ENCODE peak calls at places on chromosome 10, in ten cellular contexts. H, X, T, M, W, O, F, R, L and A are unnamed samples.

GRCh38 chr10:2968401-2968800 is 98.9 kb upstream of the PFKP start:
- DNase-seq in H (no peak), X (no peak), T (no peak), M (no peak), W (peak; percentile 28), O (no peak), F (no peak), R (no peak), L (no peak), A (no peak)

GRCh38 chr10:113856563-113856962 is 2.1 kb downstream of the NHLRC2 start:
- DNase-seq in H (no peak), X (no peak), T (no peak), M (no peak), W (no peak), O (no peak), F (no peak), R (no peak), L (no peak), A (no peak)

GRCh38 chr10:11286261-11286989 is 268.8 kb downstream of the CELF2 start:
- DNase-seq in H (no peak), X (peak; percentile 74), T (no peak), M (no peak), W (no peak), O (no peak), F (no peak), R (no peak), L (no peak), A (no peak)

GRCh38 chr10:77949167-77949566 is 22.6 kb upstream of the DLG5 start:
- DNase-seq in H (peak; percentile 62), X (no peak), T (peak; percentile 97), M (no peak), W (no peak), O (peak; percentile 67), F (peak; percentile 97), R (no peak), L (peak; percentile 47), A (peak; percentile 87)

GRCh38 chr10:70052462-70053211 is at the start of gene MACROH2A2:
- DNase-seq in H (peak; percentile 58), X (no peak), T (peak; percentile 72), M (peak; percentile 35), W (no peak), O (peak; percentile 89), F (peak; percentile 54), R (peak; percentile 58), L (peak; percentile 73), A (peak; percentile 73)

GRCh38 chr10:43208147-43209063 is 58.5 kb downstream of the RASGEF1A start:
- DNase-seq in H (peak; percentile 37), X (no peak), T (no peak), M (no peak), W (no peak), O (no peak), F (no peak), R (peak; percentile 9), L (no peak), A (no peak)

GRCh38 chr10:13930123-13930522 is 343.4 kb downstream of the PRPF18 start:
- DNase-seq in H (no peak), X (no peak), T (no peak), M (no peak), W (no peak), O (peak; percentile 6), F (no peak), R (no peak), L (no peak), A (no peak)

GRCh38 chr10:56881218-56881617 is 520.2 kb upstream of the ZWINT start:
- DNase-seq in H (no peak), X (no peak), T (no peak), M (no peak), W (no peak), O (no peak), F (no peak), R (no peak), L (no peak), A (no peak)

GRCh38 chr10:48651293-48651692 is 33.4 kb upstream of the WDFY4 start:
- DNase-seq in H (no peak), X (no peak), T (no peak), M (no peak), W (no peak), O (no peak), F (no peak), R (no peak), L (no peak), A (no peak)

GRCh38 chr10:48652344-48652743 is 32.3 kb upstream of the WDFY4 start:
- DNase-seq in H (no peak), X (no peak), T (no peak), M (no peak), W (no peak), O (no peak), F (no peak), R (no peak), L (no peak), A (no peak)

GRCh38 chr10:48648172-48648942 is 36.3 kb upstream of the WDFY4 start:
- DNase-seq in H (no peak), X (no peak), T (no peak), M (no peak), W (no peak), O (no peak), F (no peak), R (no peak), L (no peak), A (no peak)

GRCh38 chr10:48651839-48652238 is 32.8 kb upstream of the WDFY4 start:
- DNase-seq in H (no peak), X (no peak), T (no peak), M (no peak), W (no peak), O (no peak), F (no peak), R (no peak), L (no peak), A (no peak)

DNA sequence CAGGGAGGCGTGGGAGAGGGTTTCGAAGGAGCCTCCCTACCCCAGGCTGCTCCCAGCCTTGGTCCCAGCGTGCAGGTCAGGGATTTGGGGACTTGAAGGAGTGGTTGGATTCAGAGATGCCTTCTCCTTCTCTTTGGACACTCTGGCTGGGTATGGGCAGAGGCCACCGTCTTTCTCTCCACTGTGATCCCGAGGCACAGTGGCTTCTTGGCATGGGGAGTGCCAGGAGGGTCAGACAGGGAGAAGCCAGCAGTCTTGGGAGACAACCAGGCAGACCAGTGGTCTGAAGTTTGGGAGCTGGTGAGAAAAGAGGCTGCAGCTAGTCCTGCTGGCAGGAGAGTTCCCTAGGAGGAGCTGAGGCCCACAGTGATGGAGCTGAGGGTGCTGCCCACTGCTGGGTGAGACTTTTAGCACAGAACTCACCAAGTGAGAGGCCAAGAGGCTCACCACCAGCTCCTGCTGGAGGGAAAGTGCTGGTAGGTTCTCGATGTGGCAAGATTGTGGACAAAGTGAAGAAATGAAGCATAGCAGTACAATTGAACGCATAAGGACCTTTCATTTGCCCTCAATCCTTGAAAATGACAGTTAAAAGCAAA is 35.2 kb upstream of the WDFY4 start:
- DNase-seq in H (no peak), X (no peak), T (no peak), M (no peak), W (no peak), O (no peak), F (no peak), R (no peak), L (no peak), A (no peak)
- TF ChIP-seq CTCF in H (no peak), X (no peak), T (no peak), M (peak; percentile 12), W (peak; percentile 37), O (no peak), F (no peak), R (no peak), L (no peak), A (no peak)

DNA sequence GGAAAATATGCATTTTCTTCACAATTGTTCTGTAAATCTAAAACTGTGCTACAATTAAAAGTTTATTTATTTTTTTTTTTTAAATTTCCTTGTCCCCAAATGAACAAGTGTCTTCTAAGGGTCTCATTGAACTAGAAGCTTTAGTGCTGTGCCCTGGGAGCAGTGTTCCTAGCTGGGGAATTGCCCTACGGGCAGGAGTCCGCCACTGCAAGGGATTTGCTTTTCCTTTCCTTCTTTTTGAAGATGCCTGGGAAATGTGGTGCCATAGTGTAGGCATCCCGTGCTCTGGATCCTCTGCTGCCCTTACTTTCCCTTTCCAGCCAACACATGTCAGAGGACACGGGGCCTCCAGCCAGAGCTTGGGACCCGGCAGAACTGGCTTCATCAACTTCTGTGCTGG is 177.1 kb upstream of the CTBP2 start:
- DNase-seq in H (no peak), X (no peak), T (no peak), M (no peak), W (no peak), O (peak; percentile 7), F (no peak), R (no peak), L (no peak), A (no peak)
- TF ChIP-seq CTCF in H (no peak), X (no peak), T (no peak), M (no peak), W (no peak), O (peak; percentile 24), F (peak; percentile 9), R (no peak), L (no peak), A (no peak)

DNA sequence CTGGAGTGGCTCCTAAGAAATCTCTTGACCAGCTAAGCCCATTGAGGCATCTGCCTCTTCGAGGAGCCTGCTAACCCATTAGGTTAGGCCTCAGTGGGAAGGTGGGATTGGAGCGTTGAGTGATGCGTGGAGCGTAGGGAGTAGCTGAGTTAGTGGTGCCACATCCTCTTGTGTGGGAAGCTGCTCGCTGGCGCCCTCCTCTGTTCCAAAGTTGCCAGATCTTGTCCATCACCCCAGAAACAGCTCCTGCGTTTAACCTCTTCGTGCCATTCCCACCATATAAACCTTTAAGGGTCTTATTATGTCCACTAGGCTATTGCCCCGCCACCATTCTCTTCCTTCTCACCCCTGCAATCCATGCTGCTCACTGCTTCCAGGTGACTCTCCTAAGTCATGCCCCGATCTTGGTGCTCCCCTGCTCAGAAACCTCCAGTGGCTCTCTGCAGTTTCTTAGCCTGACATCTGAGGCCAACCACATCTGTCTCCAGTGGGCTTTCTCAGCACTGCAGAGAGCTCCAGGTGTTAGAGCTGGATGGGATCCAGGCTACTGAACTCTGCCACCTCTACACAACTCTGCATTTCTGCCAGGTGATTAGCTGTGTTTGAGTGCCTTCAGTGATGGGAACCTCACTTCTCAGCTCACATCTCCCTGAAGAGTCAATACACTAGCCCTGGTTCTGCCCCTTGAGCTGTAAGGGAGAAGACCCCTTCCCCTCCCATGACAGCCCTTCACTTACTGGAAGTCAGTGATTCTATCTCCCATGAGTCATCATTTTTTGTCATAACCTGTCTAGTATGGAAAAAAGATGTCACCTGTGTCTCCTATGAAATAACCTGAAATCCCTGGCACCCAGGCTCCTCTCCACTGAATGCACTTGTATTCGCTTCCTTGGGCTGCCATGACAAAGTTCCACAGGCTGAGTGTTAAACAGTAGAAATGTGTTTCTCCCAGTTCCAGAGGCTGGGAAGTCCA is 65.0 kb upstream of the FGFR2 start:
- DNase-seq in H (no peak), X (no peak), T (peak; percentile 14), M (no peak), W (no peak), O (peak; percentile 68), F (peak; percentile 48), R (no peak), L (peak; percentile 21), A (no peak)
- TF ChIP-seq CTCF in H (no peak), X (peak; percentile 51), T (peak; percentile 48), M (no peak), W (no peak), O (peak; percentile 72), F (peak; percentile 63), R (no peak), L (no peak), A (no peak)

DNA sequence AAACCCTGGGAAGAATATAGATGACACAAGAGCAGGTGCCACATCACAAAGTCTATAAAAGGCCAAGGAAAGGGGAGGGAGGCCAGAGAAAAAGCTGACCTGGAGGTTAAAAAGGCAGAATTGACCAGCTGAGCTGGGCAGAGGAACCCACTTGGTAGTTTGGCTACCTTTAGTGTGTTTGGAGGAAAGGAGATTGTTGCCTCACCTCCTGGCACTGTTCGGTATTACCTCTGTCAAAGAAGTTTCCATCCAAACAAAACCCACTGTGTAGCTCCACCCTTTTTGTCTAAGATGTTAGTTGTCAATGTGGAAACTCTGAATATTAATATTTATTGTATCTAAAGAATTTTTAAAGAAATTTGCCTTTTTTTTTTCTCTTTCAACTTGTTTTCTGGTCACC is 23.4 kb downstream of the ENTPD7 start:
- DNase-seq in H (no peak), X (no peak), T (peak; percentile 41), M (no peak), W (no peak), O (no peak), F (peak; percentile 52), R (no peak), L (no peak), A (no peak)
- TF ChIP-seq CTCF in H (no peak), X (peak; percentile 43), T (peak; percentile 33), M (no peak), W (no peak), O (peak; percentile 14), F (peak; percentile 55), R (no peak), L (no peak), A (no peak)